ENCODE peak calls at places on chromosomes 3 and 15, in six cellular contexts. G is A549; F is CD8-positive, alpha-beta memory T cell; U is neuronal stem cell; D is left lung; K is naive thymus-derived CD4-positive, alpha-beta T cell. A is an unnamed sample. For H3K9me3, the result is how much of the 10 kb centered on the place peaks cover.

GRCh38 chr3:122392868-122393844 is 9.2 kb downstream of the FAM162A start:
- DNase-seq in G (peak), F (peak), U (peak), D (no peak), K (no peak), A (no peak)

GRCh38 chr3:180253283-180253682 is 216.5 kb upstream of the PEX5L start:
- DNase-seq in G (no peak), F (no peak), U (no peak), D (no peak), K (no peak), A (no peak)

GRCh38 chr3:63351159-63352007 is 73.3 kb downstream of the SYNPR start:
- DNase-seq in G (peak), F (no peak), U (peak), D (no peak), K (no peak), A (no peak)

GRCh38 chr3:141302364-141303141 is 65.8 kb upstream of the ZBTB38 start:
- DNase-seq in G (peak), F (no peak), U (no peak), D (no peak), K (no peak), A (no peak)

GRCh38 chr3:137205394-137206060 is 247.7 kb downstream of the IL20RB start:
- DNase-seq in G (no peak), F (no peak), U (no peak), D (no peak), K (no peak), A (no peak)

GRCh38 chr15:52481915-52482314 is 46.8 kb downstream of the MYO5A start:
- DNase-seq in G (no peak), F (peak), U (no peak), D (no peak), K (no peak), A (no peak)

GRCh38 chr15:82129769-82130168 is 84.0 kb upstream of the MEX3B start:
- DNase-seq in G (no peak), F (no peak), U (no peak), D (peak), K (no peak), A (no peak)

GRCh38 chr3:155393316-155393715 is 99.8 kb upstream of the STRIT1 start:
- DNase-seq in G (no peak), F (no peak), U (no peak), D (no peak), K (no peak), A (no peak)

GRCh38 chr15:61935493-61935892 is 124.8 kb downstream of the VPS13C start:
- DNase-seq in G (no peak), F (no peak), U (no peak), D (no peak), K (no peak), A (no peak)

GRCh38 chr15:78625621-78626280 is 5.0 kb upstream of the CHRNA3 start:
- DNase-seq in G (no peak), F (no peak), U (no peak), D (no peak), K (no peak), A (no peak)

GRCh38 chr3:30156586-30157498 is 449.6 kb upstream of the TGFBR2 start:
- DNase-seq in G (no peak), F (no peak), U (no peak), D (no peak), K (no peak), A (no peak)

GRCh38 chr15:75215107-75216004 is 13.7 kb downstream of the C15orf39 start:
- DNase-seq in G (no peak), F (no peak), U (no peak), D (no peak), K (no peak), A (no peak)

GRCh38 chr3:190427108-190427507 is 22.6 kb downstream of the TMEM207 start:
- DNase-seq in G (no peak), F (no peak), U (no peak), D (no peak), K (no peak), A (no peak)

GRCh38 chr15:41564286-41564959 is 5.4 kb downstream of the TYRO3 start:
- DNase-seq in G (no peak), F (no peak), U (peak), D (no peak), K (no peak), A (no peak)

GRCh38 chr15:92711457-92711831 is 55.9 kb upstream of the FAM174B start:
- DNase-seq in G (no peak), F (no peak), U (no peak), D (no peak), K (no peak), A (no peak)

GRCh38 chr3:64687381-64687780 is 419 bp downstream of the ADAMTS9 start:
- DNase-seq in G (no peak), F (no peak), U (no peak), D (peak), K (no peak), A (no peak)

GRCh38 chr3:103295974-103296570 is 861.3 kb downstream of the ZPLD1 start:
- DNase-seq in G (no peak), F (no peak), U (no peak), D (no peak), K (no peak), A (no peak)

GRCh38 chr15:82540055-82540983 is at the start of gene RPS17:
- DNase-seq in G (peak), F (peak), U (peak), D (peak), K (peak), A (peak)

GRCh38 chr15:59300618-59301139 is 72.0 kb downstream of the MYO1E start:
- DNase-seq in G (no peak), F (no peak), U (no peak), D (no peak), K (no peak), A (no peak)

GRCh38 chr3:52082951-52083350 is 26.6 kb upstream of the DUSP7 start:
- DNase-seq in G (no peak), F (no peak), U (no peak), D (no peak), K (no peak), A (no peak)

GRCh38 chr3:71421475-71421819 is 162.1 kb downstream of the FOXP1 start:
- DNase-seq in G (no peak), F (no peak), U (no peak), D (no peak), K (no peak), A (no peak)

GRCh38 chr15:95718441-95718840 is 612.1 kb upstream of the NR2F2 start:
- DNase-seq in G (no peak), F (no peak), U (no peak), D (no peak), K (no peak), A (no peak)

GRCh38 chr3:150414273-150414672 is 6.2 kb downstream of the TSC22D2 start:
- DNase-seq in G (no peak), F (no peak), U (no peak), D (no peak), K (no peak), A (no peak)

GRCh38 chr3:11060500-11061251 is 68.1 kb downstream of the SLC6A1 start:
- DNase-seq in G (peak), F (no peak), U (peak), D (peak), K (peak), A (peak)

GRCh38 chr3:159989973-159990846 is 1.6 kb downstream of the IL12A start:
- DNase-seq in G (no peak), F (no peak), U (no peak), D (no peak), K (no peak), A (no peak)

GRCh38 chr3:32934150-32934742 is 17.2 kb upstream of the CCR4 start:
- DNase-seq in G (no peak), F (no peak), U (peak), D (no peak), K (no peak), A (no peak)

GRCh38 chr3:169241575-169241927 is 422.0 kb downstream of the MECOM start:
- DNase-seq in G (no peak), F (no peak), U (no peak), D (no peak), K (no peak), A (no peak)

GRCh38 chr15:58521293-58521991 is 89.7 kb downstream of the LIPC start:
- DNase-seq in G (peak), F (no peak), U (no peak), D (peak), K (no peak), A (no peak)

GRCh38 chr3:141368062-141368924 is at the start of gene ZBTB38:
- DNase-seq in G (peak), F (no peak), U (peak), D (peak), K (no peak), A (no peak)

GRCh38 chr3:144142151-144142855 is 170.7 kb downstream of the DIPK2A start:
- DNase-seq in G (no peak), F (no peak), U (no peak), D (no peak), K (no peak), A (no peak)

GRCh38 chr15:91128028-91128427 is 28.0 kb downstream of the SV2B start:
- DNase-seq in G (no peak), F (no peak), U (no peak), D (no peak), K (no peak), A (no peak)

GRCh38 chr15:59372352-59373211 is at the start of gene MYO1E:
- DNase-seq in G (peak), F (peak), U (peak), D (peak), K (peak), A (no peak)

GRCh38 chr3:39541917-39542329 is 74.4 kb downstream of the MOBP start:
- DNase-seq in G (peak), F (no peak), U (peak), D (no peak), K (no peak), A (no peak)

GRCh38 chr3:175398676-175399075 is 539.5 kb downstream of the NAALADL2 start:
- DNase-seq in G (no peak), F (no peak), U (no peak), D (no peak), K (no peak), A (no peak)

GRCh38 chr3:37997321-37997720 is 6.7 kb downstream of the VILL start:
- DNase-seq in G (no peak), F (no peak), U (no peak), D (peak), K (no peak), A (no peak)

GRCh38 chr15:25173241-25174028 is 218.6 kb downstream of the SNRPN start:
- DNase-seq in G (no peak), F (no peak), U (no peak), D (no peak), K (peak), A (peak)

GRCh38 chr15:25176991-25177954 is 222.5 kb downstream of the SNRPN start:
- DNase-seq in G (no peak), F (no peak), U (no peak), D (peak), K (peak), A (peak)

GRCh38 chr15:25175789-25176615 is 221.2 kb downstream of the SNRPN start:
- DNase-seq in G (no peak), F (no peak), U (no peak), D (no peak), K (peak), A (peak)

GRCh38 chr15:25176616-25176923 is 221.8 kb downstream of the SNRPN start:
- DNase-seq in G (no peak), F (no peak), U (no peak), D (no peak), K (peak), A (no peak)

GRCh38 chr15:25175033-25175788 is 220.4 kb downstream of the SNRPN start:
- DNase-seq in G (no peak), F (no peak), U (no peak), D (no peak), K (peak), A (peak)
- H3K9me3 ChIP-seq in G (under half), F (under half), U (under half), D (under half), K (under half), A (under half)

DNA sequence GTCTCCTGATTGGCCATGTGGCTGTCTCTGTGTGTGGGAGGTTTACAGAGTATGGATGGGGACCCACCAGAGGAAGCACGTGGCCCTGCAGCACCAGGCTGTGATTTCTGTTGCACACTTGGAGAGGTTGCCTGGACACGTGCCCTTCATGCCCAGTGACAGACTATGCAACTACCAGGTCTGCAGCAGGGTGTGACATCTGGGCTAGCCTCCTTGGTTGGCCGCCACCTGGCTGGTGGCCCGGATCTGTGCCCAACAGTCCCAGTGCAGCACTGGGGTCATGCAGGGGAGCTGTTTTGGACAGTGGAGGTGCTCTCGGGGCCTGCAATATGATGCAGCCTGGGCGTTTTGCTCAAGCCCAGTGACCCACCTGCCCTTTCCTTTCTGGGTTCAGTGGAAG is 212.5 kb downstream of the UBE3A start:
- DNase-seq in G (no peak), F (no peak), U (no peak), D (no peak), K (no peak), A (no peak)
- H3K9me3 ChIP-seq in G (under half), F (under half), U (under half), D (under half), K (under half), A (under half)

DNA sequence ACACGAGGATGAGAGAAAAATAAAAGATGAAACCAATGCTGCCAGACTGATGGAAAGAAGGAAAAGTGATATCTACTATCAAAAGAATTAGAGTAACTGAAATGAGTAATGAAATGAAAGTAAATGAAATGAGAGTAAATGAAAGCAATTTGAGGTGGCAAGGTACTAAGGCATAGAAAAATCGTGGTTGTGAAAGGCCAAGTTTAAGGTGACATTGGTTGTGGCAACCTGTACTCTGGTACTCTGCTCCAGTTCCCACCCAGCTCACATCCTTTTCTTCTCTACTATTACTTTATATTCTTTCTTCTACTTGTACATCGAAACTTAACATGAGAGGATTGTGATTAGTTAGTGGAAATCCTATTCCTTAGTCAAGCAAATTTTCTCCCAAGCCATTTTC is 10.1 kb downstream of the RFX7 start:
- DNase-seq in G (no peak), F (no peak), U (no peak), D (no peak), K (no peak), A (no peak)
- H3K9me3 ChIP-seq in G (under half), F (under half), U (half or more), D (under half), K (under half), A (under half)

DNA sequence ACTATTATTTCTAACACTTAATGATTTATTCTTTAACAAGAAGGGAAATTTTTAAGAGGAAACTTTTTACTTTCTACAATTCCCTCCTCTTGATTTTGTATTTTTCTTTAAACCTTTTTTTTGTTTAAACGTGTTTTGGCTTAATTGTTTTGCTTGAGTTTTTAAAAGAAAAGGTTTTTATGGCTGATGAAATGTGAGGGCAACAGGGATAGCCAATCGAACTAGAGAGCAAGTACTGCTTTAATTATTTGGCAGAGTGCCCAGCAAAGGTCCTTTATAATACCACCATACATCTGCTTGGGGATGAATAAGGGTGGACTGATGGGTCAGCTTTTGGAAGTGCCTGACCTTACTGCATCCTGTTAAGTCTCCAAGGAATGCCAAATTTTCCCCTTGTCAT is 19.6 kb upstream of the MTHFS start:
- DNase-seq in G (no peak), F (no peak), U (no peak), D (no peak), K (no peak), A (no peak)
- H3K9me3 ChIP-seq in G (half or more), F (under half), U (half or more), D (under half), K (under half), A (under half)

GRCh38 chr3:44568561-44568960 is 13.6 kb downstream of the ZKSCAN7 start:
- DNase-seq in G (no peak), F (no peak), U (no peak), D (no peak), K (no peak), A (no peak)
- H3K9me3 ChIP-seq in G (under half), F (under half), U (half or more), D (under half), K (under half), A (under half)

GRCh38 chr3:1830851-1831250 is 267.8 kb upstream of the CNTN4 start:
- DNase-seq in G (no peak), F (no peak), U (no peak), D (no peak), K (no peak), A (no peak)
- H3K9me3 ChIP-seq in G (under half), F (under half), U (under half), D (under half), K (under half), A (under half)

GRCh38 chr15:25091421-25092158 is 136.8 kb downstream of the SNRPN start:
- DNase-seq in G (no peak), F (no peak), U (no peak), D (no peak), K (no peak), A (no peak)
- H3K9me3 ChIP-seq in G (under half), F (under half), U (half or more), D (under half), K (under half), A (under half)

DNA sequence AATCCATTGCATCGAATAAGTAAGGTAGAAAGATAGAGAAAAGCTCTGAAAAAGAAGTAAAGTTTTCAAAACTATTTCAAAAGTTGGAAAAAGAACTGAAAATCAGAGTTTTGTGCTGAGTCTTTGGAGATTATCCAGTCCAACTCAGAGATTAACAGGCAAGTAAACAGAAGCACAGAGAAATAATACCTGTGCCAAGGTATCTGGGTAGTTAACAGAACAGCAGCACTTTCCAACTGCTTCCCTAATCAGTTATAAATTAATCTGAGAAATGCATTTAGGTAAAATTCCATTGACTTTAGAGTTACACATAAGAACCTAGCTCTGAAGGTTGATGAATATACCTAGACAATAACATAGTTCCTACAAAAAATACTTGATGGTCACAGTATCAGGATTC is 355.3 kb downstream of the TBC1D5 start:
- DNase-seq in G (no peak), F (no peak), U (no peak), D (no peak), K (no peak), A (no peak)
- H3K9me3 ChIP-seq in G (under half), F (under half), U (under half), D (under half), K (under half), A (under half)